ENCODE peak calls at places on chromosomes 11 and 22, in five cellular contexts. P is activated CD4-positive, alpha-beta T cell treated with anti-CD3 and anti-CD28 coated beads, Interleukin-2, amount 50 U/mL, for 24 hours; K is RWPE1; M is stimulated activated CD4-positive, alpha-beta T cell treated with anti-CD3 and anti-CD28 coated beads, Interleukin-1b, Interleukin-23, amount 100 ng/mL, for 24 hours; F is mesendoderm. C is an unnamed sample.

GRCh38 chr11:12321217-12321937 is 56.0 kb upstream of the PARVA start:
- DNase-seq in M (no peak), F (no peak), K (no peak), P (no peak), C (peak; percentile 31)

GRCh38 chr11:123575441-123575840 is 79.0 kb downstream of the SCN3B start:
- DNase-seq in P (no peak), M (no peak), K (no peak), F (no peak), C (peak; percentile 69)

GRCh38 chr11:130737866-130738431 is 178.3 kb downstream of the SNX19 start:
- DNase-seq in P (no peak), M (no peak), K (no peak), F (no peak), C (no peak)

GRCh38 chr11:122758974-122759373 is 79.3 kb upstream of the CRTAM start:
- DNase-seq in M (no peak), F (no peak), K (peak; percentile 25), P (no peak), C (no peak)

GRCh38 chr11:95764267-95764898 is 25.2 kb downstream of the FAM76B start:
- DNase-seq in F (peak; percentile 49), K (peak; percentile 46), M (no peak), P (no peak), C (peak; percentile 50)

GRCh38 chr11:48141475-48142100 is 75.0 kb upstream of the OR4B1 start:
- DNase-seq in F (no peak), K (no peak), M (no peak), P (no peak), C (peak; percentile 85)

GRCh38 chr11:107565219-107565937 is at the start of gene ALKBH8:
- DNase-seq in K (peak; percentile 69), F (peak; percentile 82), M (peak; percentile 61), P (peak; percentile 53), C (peak; percentile 90)

GRCh38 chr11:57499413-57499982 is 16.0 kb downstream of the SLC43A1 start:
- DNase-seq in F (peak; percentile 98), K (peak; percentile 99), M (peak; percentile 39), P (no peak), C (peak; percentile 100)

GRCh38 chr22:32355760-32356159 is 1.9 kb upstream of the RFPL3 start:
- DNase-seq in K (peak; percentile 13), F (peak; percentile 59), P (no peak), M (no peak), C (no peak)

GRCh38 chr11:121652982-121653381 is 200.2 kb upstream of the SORL1-AS1 start:
- DNase-seq in F (peak; percentile 69), K (no peak), P (no peak), M (no peak), C (peak; percentile 68)

GRCh38 chr11:122804161-122804560 is 34.1 kb upstream of the CRTAM start:
- DNase-seq in M (no peak), K (peak; percentile 81), P (no peak), F (peak; percentile 89), C (peak; percentile 75)

GRCh38 chr11:109390752-109391151 is 31.2 kb upstream of the C11orf87 start:
- DNase-seq in P (no peak), K (no peak), M (no peak), F (peak; percentile 6), C (no peak)